ENCODE peak calls at places on chromosomes 6 and 20, in ten cellular contexts. B is K562, C is heart left ventricle, W is right lobe of liver, Z is HCT116, R is ovary, U is A549, J is sigmoid colon, X is spleen, F is vagina. N is an unnamed sample.
A peak's percentile ranks its signal among the peaks of the same experiment; 100 is the strongest.

GRCh38 chr20:38985603-38986170 is 23.5 kb downstream of the DHX35 start:
- DNase-seq in F (no peak), R (no peak), B (no peak), J (no peak), C (no peak), Z (no peak), W (no peak), X (no peak), U (no peak), N (no peak)

GRCh38 chr20:50750145-50750671 is 18.8 kb downstream of the PARD6B start:
- DNase-seq in Z (no peak), B (no peak), C (no peak), F (no peak), R (no peak), X (no peak), W (no peak), U (no peak), J (no peak), N (no peak)

GRCh38 chr6:91273729-91274128 is 686.9 kb upstream of the MAP3K7 start:
- DNase-seq in B (no peak), R (no peak), J (peak; percentile 74), C (peak; percentile 70), Z (no peak), U (no peak), W (no peak), X (no peak), F (no peak), N (no peak)

GRCh38 chr6:144722214-144722737 is 437.1 kb downstream of the UTRN start:
- DNase-seq in F (no peak), C (no peak), R (no peak), J (no peak), B (no peak), W (no peak), X (no peak), U (no peak), Z (no peak), N (no peak)

GRCh38 chr6:112636650-112637260 is 289.6 kb downstream of the RFPL4B start:
- DNase-seq in C (no peak), J (no peak), W (no peak), F (no peak), X (no peak), U (no peak), B (no peak), R (no peak), Z (no peak), N (no peak)

GRCh38 chr6:157860505-157860991 is 37.5 kb downstream of the SNX9 start:
- DNase-seq in W (no peak), X (no peak), U (no peak), F (no peak), R (no peak), C (no peak), Z (no peak), J (no peak), B (peak; percentile 34), N (no peak)

GRCh38 chr6:116175344-116175743 is 49.4 kb upstream of the COL10A1 start:
- DNase-seq in W (no peak), J (no peak), R (no peak), F (no peak), C (no peak), B (no peak), Z (no peak), X (no peak), U (peak; percentile 6), N (no peak)

GRCh38 chr6:49563006-49563886 is 12.8 kb downstream of the C6orf141 start:
- DNase-seq in Z (no peak), R (no peak), W (no peak), B (peak; percentile 41), F (no peak), J (no peak), X (no peak), C (no peak), U (no peak), N (no peak)

GRCh38 chr20:56554869-56555268 is 21.8 kb downstream of the FAM209B start:
- DNase-seq in Z (peak; percentile 90), C (no peak), W (no peak), U (peak; percentile 92), J (no peak), R (peak; percentile 18), F (no peak), B (peak; percentile 41), X (no peak), N (no peak)

GRCh38 chr20:53763707-53764415 is 170.2 kb upstream of the ZNF217 start:
- DNase-seq in R (no peak), Z (no peak), U (peak; percentile 96), W (peak; percentile 29), J (no peak), F (no peak), B (peak; percentile 36), X (no peak), C (no peak), N (peak; percentile 67)

DNA sequence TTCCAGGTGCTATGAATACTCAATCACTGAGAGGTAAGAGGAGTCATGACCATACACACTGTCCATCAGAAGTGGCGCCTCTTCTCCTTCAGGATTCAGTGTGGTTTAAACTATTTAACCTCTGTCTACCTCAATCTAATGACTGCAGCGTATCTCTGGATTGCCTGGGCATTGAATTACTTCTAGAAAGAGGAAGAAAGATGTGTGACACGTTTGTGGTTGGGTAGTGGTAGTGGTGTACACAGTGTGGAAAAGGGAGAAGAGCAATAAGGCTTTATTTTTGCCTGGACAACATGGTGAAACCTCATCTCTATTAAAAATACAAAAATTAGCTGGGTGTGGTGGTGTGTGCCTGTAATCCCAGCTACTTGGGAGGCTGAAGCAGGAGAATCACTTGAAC is 38.0 kb upstream of the ECHDC1 start:
- DNase-seq in U (no peak), B (no peak), C (no peak), J (no peak), X (no peak), R (no peak), Z (no peak), F (no peak), W (no peak), N (no peak)
- H3K27ac ChIP-seq in U (no peak overlapping the region), B (no peak overlapping the region), C (no peak overlapping the region), J (no peak overlapping the region), X (no peak overlapping the region), R (no peak overlapping the region), Z (no peak overlapping the region), F (no peak overlapping the region), W (no peak overlapping the region), N (no peak overlapping the region)

DNA sequence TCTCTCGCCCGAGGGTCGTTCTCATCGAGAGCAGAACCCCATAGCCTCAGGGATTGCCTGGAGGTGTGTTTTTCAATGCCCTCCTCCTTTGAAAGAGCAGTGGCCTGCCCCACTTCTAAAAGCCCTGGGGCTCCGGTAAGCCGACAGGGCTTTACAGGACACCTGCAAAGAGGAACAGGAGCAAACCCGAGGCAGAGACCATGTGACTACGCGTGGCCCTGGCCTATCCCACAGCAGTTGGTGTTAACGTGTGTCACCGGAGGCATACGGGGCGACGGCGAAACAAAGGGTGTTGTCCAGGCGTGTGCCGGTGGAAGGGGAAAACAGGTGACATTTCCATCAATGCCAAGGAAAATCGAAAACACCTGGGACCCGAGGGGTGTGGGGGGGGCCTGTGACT is 972.9 kb upstream of the DEFB115 start:
- DNase-seq in B (no peak), Z (no peak), R (no peak), F (no peak), J (no peak), U (no peak), W (no peak), X (no peak), C (no peak), N (no peak)
- H3K4me3 ChIP-seq in B (no peak overlapping the region), Z (no peak overlapping the region), R (no peak overlapping the region), F (no peak overlapping the region), J (peak overlapping the region; percentile 61), U (peak overlapping the region; percentile 46), W (no peak overlapping the region), X (no peak overlapping the region), C (peak overlapping the region; percentile 46), N (peak overlapping the region; percentile 46)

GRCh38 chr20:34824026-34824860 is 1.2 kb downstream of the NCOA6 start:
- DNase-seq in R (peak; percentile 39), J (peak; percentile 71), C (no peak), U (peak; percentile 80), Z (peak; percentile 82), W (peak; percentile 74), X (peak; percentile 86), F (no peak), B (peak; percentile 91), N (peak; percentile 79)
- TF ChIP-seq POLR2A in R (no peak), J (no peak), C (no peak), U (peak; percentile 34), Z (peak; percentile 75), W (peak; percentile 57), X (no peak), F (no peak), B (peak; percentile 36), N (no peak)

DNA sequence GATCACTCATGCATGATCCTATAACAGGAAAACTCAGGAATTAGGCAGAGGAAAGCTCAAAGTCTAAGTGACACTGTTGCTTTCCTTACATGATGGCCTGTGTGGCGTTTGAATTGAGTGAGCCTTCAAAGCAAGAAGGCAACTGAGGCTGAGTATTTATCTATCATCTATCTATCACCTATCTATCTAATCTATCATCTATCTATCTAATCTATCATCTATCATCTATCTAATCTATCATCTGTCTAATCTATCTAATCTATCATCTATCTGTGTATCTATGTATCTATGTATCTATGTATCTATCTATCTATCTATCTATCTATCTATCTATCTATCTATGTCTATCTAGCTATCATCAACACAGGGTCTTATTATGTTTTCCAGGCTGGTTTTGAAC is 41.8 kb upstream of the BCLAF1 start:
- DNase-seq in B (no peak), J (no peak), R (no peak), U (no peak), F (no peak), X (no peak), W (no peak), Z (no peak), C (no peak), N (no peak)
- H3K27ac ChIP-seq in B (no peak overlapping the region), J (no peak overlapping the region), R (no peak overlapping the region), U (no peak overlapping the region), F (no peak overlapping the region), X (no peak overlapping the region), W (no peak overlapping the region), Z (no peak overlapping the region), C (no peak overlapping the region), N (no peak overlapping the region)

DNA sequence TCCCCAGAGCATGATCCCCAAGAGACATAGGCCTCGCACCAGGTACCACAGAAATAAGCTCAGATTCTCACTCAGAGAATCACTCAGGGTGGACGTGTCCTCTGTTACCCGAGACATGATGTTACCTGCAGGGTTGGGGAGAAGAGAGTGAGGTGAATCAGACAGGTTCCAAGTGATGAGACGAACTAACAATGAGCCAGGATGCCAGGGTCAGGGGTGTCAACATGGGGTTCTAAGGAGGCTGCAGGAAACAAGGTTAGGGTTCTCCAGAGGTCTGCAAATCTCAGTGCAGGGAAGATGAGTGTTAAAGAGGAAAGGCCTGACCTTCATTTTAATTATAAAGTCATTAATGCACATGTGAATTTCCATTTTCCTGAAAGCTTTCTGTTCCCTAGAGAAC is 2.5 kb downstream of the TAP1 start:
- DNase-seq in W (no peak), R (no peak), C (no peak), X (no peak), U (no peak), B (no peak), Z (no peak), F (no peak), J (no peak), N (no peak)
- H3K4me3 ChIP-seq in W (no peak overlapping the region), R (no peak overlapping the region), C (no peak overlapping the region), X (peak overlapping the region; percentile 97), U (no peak overlapping the region), B (no peak overlapping the region), Z (no peak overlapping the region), F (no peak overlapping the region), J (no peak overlapping the region), N (no peak overlapping the region)

N was measured in stomach.